ENCODE peak calls at places on chromosome 5, in five cellular contexts. F is A549, K is K562, H is HepG2, I is GM12878. J is an unnamed sample.

GRCh38 chr5:148794275-148794674 is 32.1 kb upstream of the ADRB2 start:
- DNase-seq in F (no peak), K (no peak), H (no peak), I (no peak), J (peak; percentile 33)

GRCh38 chr5:120528609-120529008 is 64.5 kb downstream of the PRR16 start:
- DNase-seq in F (no peak), K (no peak), H (no peak), I (no peak), J (no peak)

GRCh38 chr5:164475339-164475977 is 970.0 kb downstream of the MAT2B start:
- DNase-seq in F (no peak), K (peak; percentile 18), H (peak; percentile 10), I (no peak), J (peak; percentile 11)

GRCh38 chr5:7869474-7870136 is 657 bp downstream of the MTRR start:
- DNase-seq in F (no peak), K (peak; percentile 37), H (no peak), I (no peak), J (peak; percentile 47)

GRCh38 chr5:40585537-40586267 is 94.0 kb upstream of the PTGER4 start:
- DNase-seq in F (no peak), K (no peak), H (no peak), I (no peak), J (no peak)

GRCh38 chr5:100406640-100407039 is 128.5 kb upstream of the FAM174A start:
- DNase-seq in F (no peak), K (no peak), H (no peak), I (no peak), J (no peak)

GRCh38 chr5:135535420-135535819 is 344 bp downstream of the NEUROG1 start:
- DNase-seq in F (no peak), K (no peak), H (no peak), I (no peak), J (no peak)

GRCh38 chr5:114319236-114319635 is 42.6 kb upstream of the KCNN2 start:
- DNase-seq in F (no peak), K (no peak), H (no peak), I (no peak), J (no peak)

GRCh38 chr5:6355294-6355693 is 23.1 kb downstream of the MED10 start:
- DNase-seq in F (no peak), K (no peak), H (no peak), I (no peak), J (no peak)

GRCh38 chr5:52743970-52744369 is 43.7 kb upstream of the ITGA1 start:
- DNase-seq in F (no peak), K (no peak), H (no peak), I (no peak), J (no peak)

GRCh38 chr5:137370511-137371071 is 128.5 kb downstream of the SPOCK1 start:
- DNase-seq in F (no peak), K (no peak), H (no peak), I (no peak), J (no peak)

GRCh38 chr5:129135633-129136032 is 41.1 kb downstream of the ISOC1 start:
- DNase-seq in F (no peak), K (peak; percentile 16), H (peak; percentile 21), I (no peak), J (peak; percentile 26)

GRCh38 chr5:80231243-80231642 is 24.6 kb downstream of the SERINC5 start:
- DNase-seq in F (no peak), K (no peak), H (no peak), I (no peak), J (no peak)

GRCh38 chr5:6177926-6178325 is 200.4 kb downstream of the MED10 start:
- DNase-seq in F (no peak), K (no peak), H (no peak), I (no peak), J (no peak)

GRCh38 chr5:175664723-175665122 is 6.9 kb downstream of the HRH2 start:
- DNase-seq in F (no peak), K (no peak), H (no peak), I (no peak), J (no peak)

GRCh38 chr5:96577909-96578308 is 84.3 kb upstream of the CAST start:
- DNase-seq in F (no peak), K (no peak), H (no peak), I (no peak), J (no peak)

GRCh38 chr5:80408976-80409926 is 1.4 kb downstream of the ZFYVE16 start:
- DNase-seq in F (no peak), K (peak; percentile 14), H (no peak), I (no peak), J (no peak)

DNA sequence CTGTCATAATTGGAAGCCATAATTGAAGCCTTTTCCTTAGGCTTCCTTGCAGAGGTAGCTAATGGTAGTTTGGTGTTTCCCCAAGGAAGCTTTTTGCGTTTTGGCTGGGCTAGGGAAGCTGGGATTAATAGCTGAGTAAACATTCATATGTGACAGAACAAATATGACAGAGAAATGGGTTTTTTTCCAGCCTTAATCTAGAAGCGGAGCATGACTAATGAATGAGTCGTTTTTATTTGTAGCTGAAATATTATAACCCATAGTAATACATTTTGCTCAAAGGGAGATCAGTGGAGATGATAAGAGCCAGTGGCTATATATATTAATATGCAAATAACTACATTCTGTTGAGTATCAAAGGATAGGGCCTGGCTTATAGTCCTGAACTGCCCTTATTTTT is 17.1 kb downstream of the HMGXB3 start:
- DNase-seq in F (no peak), K (no peak), H (no peak), I (no peak), J (no peak)
- TF ChIP-seq MAX in F (no peak), K (no peak), H (no peak), I (no peak), J (no peak)

DNA sequence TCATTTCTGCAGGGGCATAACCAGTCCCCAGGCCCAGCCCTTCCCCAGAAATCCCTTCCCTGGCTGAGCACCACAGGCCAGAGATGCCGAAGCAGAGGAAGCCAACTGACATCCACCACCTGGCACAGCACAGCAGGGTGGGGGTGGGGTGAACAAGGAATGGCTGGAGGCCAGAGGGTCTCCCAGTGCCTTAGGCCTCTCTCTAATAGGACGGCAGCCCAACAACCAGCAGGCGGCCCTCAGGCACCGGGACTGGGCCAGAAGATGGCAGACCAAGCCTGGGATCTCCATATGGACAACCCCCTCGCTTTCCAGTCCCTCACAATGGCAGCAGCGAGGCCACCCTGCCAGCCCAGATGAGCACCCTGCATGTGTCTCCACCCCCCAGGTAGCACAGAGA is 13.2 kb downstream of the PDLIM4 start:
- DNase-seq in F (no peak), K (no peak), H (no peak), I (no peak), J (no peak)
- TF ChIP-seq MYC in F (no peak), K (no peak), H (no peak), I (no peak), J (no peak)

DNA sequence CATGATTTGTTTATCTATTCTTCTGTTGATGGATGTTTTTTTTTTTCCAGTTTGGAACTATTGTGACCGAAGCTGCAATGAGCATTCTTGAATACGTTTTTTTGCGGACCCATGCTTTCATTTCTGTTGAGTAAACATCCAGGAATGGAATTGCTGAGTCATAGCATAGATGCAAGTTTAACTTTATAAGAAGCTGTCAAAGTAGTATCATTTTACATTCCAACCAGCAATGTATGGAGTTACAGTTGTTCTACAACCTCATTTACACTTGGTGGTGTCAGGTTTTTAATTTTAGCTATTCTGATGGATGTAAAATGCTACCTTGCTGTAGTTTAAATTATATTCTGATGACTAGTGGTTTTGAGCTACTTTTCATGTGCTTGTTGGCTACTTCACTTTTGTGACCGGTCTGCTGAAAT is 49.0 kb downstream of the NPR3 start:
- DNase-seq in F (peak; percentile 41), K (peak; percentile 10), H (peak; percentile 19), I (no peak), J (peak; percentile 31)
- TF ChIP-seq MAX in F (peak; percentile 85), K (no peak), H (no peak), I (no peak), J (no peak)

DNA sequence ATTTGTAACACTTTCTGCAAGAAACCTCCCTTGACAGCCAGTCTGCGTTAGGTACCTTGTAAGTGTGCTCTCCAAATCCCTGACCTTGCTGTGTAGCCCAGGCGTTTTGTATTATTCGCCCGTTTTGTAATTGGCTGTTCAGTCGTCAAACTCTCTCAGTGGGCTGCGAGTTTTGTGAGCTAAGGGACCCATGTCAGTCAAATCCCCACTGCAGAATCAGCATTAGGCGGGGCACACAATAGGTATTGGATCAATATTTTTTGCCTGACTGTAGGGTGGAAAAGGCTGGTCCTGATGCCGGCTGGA is 665 bp downstream of the DNAJC18 start:
- DNase-seq in F (no peak), K (no peak), H (no peak), I (no peak), J (no peak)
- TF ChIP-seq MYC in F (no peak), K (no peak), H (no peak), I (no peak), J (no peak)

DNA sequence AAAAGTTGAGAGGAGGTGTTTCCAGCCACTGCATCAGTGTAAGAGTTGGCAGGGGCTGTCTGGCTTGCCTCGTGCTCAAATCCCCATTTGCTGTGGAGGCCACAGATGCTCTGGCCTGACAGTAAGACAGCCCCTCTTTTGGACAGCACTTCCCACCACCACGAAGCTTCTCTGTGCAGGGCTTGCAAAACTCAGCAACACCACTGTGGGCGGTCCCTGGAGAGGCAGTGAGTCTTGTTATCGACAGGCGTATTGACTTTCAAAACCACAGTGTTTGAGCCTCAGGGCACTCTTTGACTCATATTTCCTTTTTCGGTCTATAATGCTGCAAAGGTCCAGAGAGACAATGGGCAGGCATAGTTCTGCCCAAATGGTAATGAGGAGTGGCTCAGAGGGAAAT is 539.5 kb downstream of the EBF1 start:
- DNase-seq in F (no peak), K (no peak), H (peak; percentile 9), I (peak; percentile 80), J (peak; percentile 89)
- TF ChIP-seq MAX in F (no peak), K (no peak), H (no peak), I (no peak), J (no peak)

GRCh38 chr5:28580616-28581015 is 1542.2 kb upstream of the CDH9 start:
- DNase-seq in F (no peak), K (no peak), H (no peak), I (no peak), J (no peak)
- TF ChIP-seq MYC in F (no peak), K (no peak), H (no peak), I (no peak), J (no peak)